ENCODE peak calls at places on chromosomes 3 and 15, in six cellular contexts. F, Q, J, W, R and B are unnamed samples.

GRCh38 chr3:194772241-194773000 is 86.7 kb downstream of the FAM43A start:
- DNase-seq in F (no peak), Q (no peak), J (no peak), W (no peak), R (no peak), B (no peak)

GRCh38 chr3:122786067-122786466 is 7.6 kb downstream of the HSPBAP1 start:
- DNase-seq in F (peak), Q (peak), J (no peak), W (no peak), R (no peak), B (no peak)

GRCh38 chr15:67085237-67085817 is 19.9 kb downstream of the SMAD3 start:
- DNase-seq in F (no peak), Q (no peak), J (no peak), W (no peak), R (no peak), B (peak)

GRCh38 chr3:138875754-138876664 is 41.3 kb upstream of the PIK3CB start:
- DNase-seq in F (no peak), Q (no peak), J (peak), W (no peak), R (no peak), B (no peak)

GRCh38 chr3:9955611-9956352 is 3.6 kb upstream of the PRRT3 start:
- DNase-seq in F (no peak), Q (no peak), J (no peak), W (no peak), R (no peak), B (no peak)

GRCh38 chr3:46537789-46538188 is 28.3 kb downstream of the LRRC2 start:
- DNase-seq in F (no peak), Q (no peak), J (no peak), W (no peak), R (no peak), B (peak)

GRCh38 chr3:188739547-188739946 is 432.2 kb upstream of the TPRG1 start:
- DNase-seq in F (no peak), Q (no peak), J (no peak), W (no peak), R (no peak), B (no peak)

GRCh38 chr3:123568034-123568433 is 16.8 kb downstream of the HACD2 start:
- DNase-seq in F (no peak), Q (no peak), J (no peak), W (no peak), R (no peak), B (no peak)

GRCh38 chr3:50648297-50648696 is 26.4 kb upstream of the DOCK3 start:
- DNase-seq in F (no peak), Q (no peak), J (no peak), W (no peak), R (no peak), B (no peak)

GRCh38 chr3:113441051-113441770 is at the start of gene CFAP44:
- DNase-seq in F (peak), Q (no peak), J (no peak), W (peak), R (peak), B (no peak)

GRCh38 chr15:98526094-98526493 is 122.2 kb upstream of the IGF1R start:
- DNase-seq in F (no peak), Q (no peak), J (no peak), W (no peak), R (no peak), B (no peak)

GRCh38 chr3:188343894-188344293 is 189.9 kb downstream of the LPP start:
- DNase-seq in F (no peak), Q (no peak), J (no peak), W (no peak), R (no peak), B (no peak)

GRCh38 chr3:53509494-53509893 is 15.1 kb downstream of the CACNA1D start:
- DNase-seq in F (no peak), Q (no peak), J (no peak), W (no peak), R (no peak), B (no peak)

GRCh38 chr3:32848215-32848614 is 30.4 kb downstream of the TRIM71 start:
- DNase-seq in F (no peak), Q (no peak), J (peak), W (no peak), R (no peak), B (no peak)

GRCh38 chr15:45454825-45455224 is 67.7 kb downstream of the SLC30A4 start:
- DNase-seq in F (peak), Q (peak), J (peak), W (peak), R (peak), B (peak)

GRCh38 chr3:11288786-11289637 is 16.8 kb downstream of the ATG7 start:
- DNase-seq in F (peak), Q (peak), J (peak), W (no peak), R (peak), B (no peak)

GRCh38 chr15:65949482-65949881 is 80.2 kb downstream of the RAB11A start:
- DNase-seq in F (no peak), Q (no peak), J (no peak), W (no peak), R (no peak), B (peak)

GRCh38 chr3:181629701-181630100 is 82.0 kb upstream of the SOX2 start:
- DNase-seq in F (no peak), Q (no peak), J (no peak), W (no peak), R (no peak), B (no peak)

GRCh38 chr15:84552896-84553295 is 47.9 kb upstream of the ZSCAN2 start:
- DNase-seq in F (peak), Q (no peak), J (no peak), W (no peak), R (no peak), B (no peak)

GRCh38 chr15:69531302-69532027 is 78.8 kb downstream of the RPLP1 start:
- DNase-seq in F (no peak), Q (no peak), J (no peak), W (no peak), R (no peak), B (no peak)

GRCh38 chr3:45482829-45483228 is 94.5 kb downstream of the LARS2 start:
- DNase-seq in F (no peak), Q (no peak), J (no peak), W (no peak), R (no peak), B (no peak)

GRCh38 chr3:42489116-42489936 is 13.1 kb upstream of the VIPR1 start:
- DNase-seq in F (no peak), Q (no peak), J (no peak), W (no peak), R (no peak), B (no peak)

GRCh38 chr3:24579008-24579407 is 84.4 kb upstream of the THRB start:
- DNase-seq in F (no peak), Q (no peak), J (no peak), W (no peak), R (no peak), B (no peak)

GRCh38 chr3:123610331-123610730 is 25.5 kb upstream of the HACD2 start:
- DNase-seq in F (no peak), Q (no peak), J (peak), W (no peak), R (no peak), B (no peak)